ENCODE peak calls at places on chromosome 9, in seven cellular contexts. X, Q, H, W, D, K and L are unnamed samples. For H3K4me1, the result is how much of the 10 kb centered on the place peaks cover.

GRCh38 chr9:122125158-122125890 is 32.2 kb upstream of the TTLL11 start:
- DNase-seq in X (peak), Q (peak), H (peak), W (peak), D (peak), K (peak), L (peak)

GRCh38 chr9:115689331-115689730 is 464.3 kb upstream of the PAPPA start:
- DNase-seq in X (no peak), Q (no peak), H (no peak), W (no peak), D (no peak), K (no peak), L (no peak)

GRCh38 chr9:87080512-87081225 is 133.4 kb upstream of the GAS1 start:
- DNase-seq in X (no peak), Q (peak), H (no peak), W (peak), D (peak), K (peak), L (no peak)

GRCh38 chr9:374726-375125 is 160.1 kb downstream of the DOCK8 start:
- DNase-seq in X (no peak), Q (no peak), H (no peak), W (no peak), D (no peak), K (no peak), L (no peak)

GRCh38 chr9:35726876-35727438 is 5.0 kb downstream of the TLN1 start:
- DNase-seq in X (no peak), Q (peak), H (peak), W (no peak), D (no peak), K (no peak), L (peak)

GRCh38 chr9:72996684-72997314 is 43.9 kb upstream of the ALDH1A1 start:
- DNase-seq in X (no peak), Q (no peak), H (no peak), W (no peak), D (no peak), K (no peak), L (no peak)

GRCh38 chr9:34171753-34172535 is 6.9 kb upstream of the UBAP1 start:
- DNase-seq in X (peak), Q (no peak), H (peak), W (no peak), D (no peak), K (no peak), L (no peak)

GRCh38 chr9:100222674-100223073 is 123.6 kb downstream of the INVS start:
- DNase-seq in X (no peak), Q (peak), H (no peak), W (peak), D (peak), K (peak), L (no peak)

GRCh38 chr9:126592461-126592860 is 21.3 kb upstream of the LMX1B start:
- DNase-seq in X (no peak), Q (no peak), H (no peak), W (no peak), D (no peak), K (peak), L (no peak)

GRCh38 chr9:127159949-127160610 is 37.6 kb upstream of the ANGPTL2 start:
- DNase-seq in X (no peak), Q (no peak), H (no peak), W (no peak), D (no peak), K (no peak), L (no peak)

GRCh38 chr9:71648453-71648852 is 119.9 kb downstream of the CEMIP2 start:
- DNase-seq in X (no peak), Q (no peak), H (no peak), W (no peak), D (no peak), K (no peak), L (no peak)

GRCh38 chr9:95757026-95757425 is 118.5 kb upstream of the ERCC6L2 start:
- DNase-seq in X (no peak), Q (peak), H (no peak), W (no peak), D (no peak), K (peak), L (no peak)

DNA sequence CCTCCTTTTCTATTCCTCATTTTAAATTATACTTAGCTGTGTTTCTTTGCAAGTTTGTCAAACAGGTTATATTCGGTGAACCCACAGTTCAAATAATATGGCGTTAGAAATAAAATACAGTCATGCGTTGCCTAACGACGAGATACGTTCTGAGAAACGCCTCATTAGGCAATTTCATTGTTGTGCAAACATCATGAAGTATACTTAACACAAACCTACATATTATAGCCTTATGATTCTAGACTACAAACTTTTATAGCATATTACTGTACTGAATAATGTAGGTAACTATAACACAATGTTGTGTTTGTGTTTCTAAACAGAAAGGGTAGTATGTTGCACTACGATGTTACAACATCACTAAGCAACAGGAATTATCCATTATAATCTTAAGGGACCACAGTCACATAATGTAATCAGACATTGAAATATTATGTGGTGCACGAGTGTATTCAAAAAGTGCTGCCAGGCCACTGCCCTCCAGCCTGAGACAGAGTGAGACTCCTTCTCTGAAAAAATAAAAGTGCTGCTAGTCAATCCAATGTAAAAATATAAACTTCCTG is 3.0 kb upstream of the SMC2 start:
- DNase-seq in X (no peak), Q (no peak), H (no peak), W (no peak), D (no peak), K (no peak), L (no peak)
- H3K4me3 ChIP-seq in X (no peak), Q (no peak), H (no peak), W (no peak), D (no peak), K (no peak), L (peak)

DNA sequence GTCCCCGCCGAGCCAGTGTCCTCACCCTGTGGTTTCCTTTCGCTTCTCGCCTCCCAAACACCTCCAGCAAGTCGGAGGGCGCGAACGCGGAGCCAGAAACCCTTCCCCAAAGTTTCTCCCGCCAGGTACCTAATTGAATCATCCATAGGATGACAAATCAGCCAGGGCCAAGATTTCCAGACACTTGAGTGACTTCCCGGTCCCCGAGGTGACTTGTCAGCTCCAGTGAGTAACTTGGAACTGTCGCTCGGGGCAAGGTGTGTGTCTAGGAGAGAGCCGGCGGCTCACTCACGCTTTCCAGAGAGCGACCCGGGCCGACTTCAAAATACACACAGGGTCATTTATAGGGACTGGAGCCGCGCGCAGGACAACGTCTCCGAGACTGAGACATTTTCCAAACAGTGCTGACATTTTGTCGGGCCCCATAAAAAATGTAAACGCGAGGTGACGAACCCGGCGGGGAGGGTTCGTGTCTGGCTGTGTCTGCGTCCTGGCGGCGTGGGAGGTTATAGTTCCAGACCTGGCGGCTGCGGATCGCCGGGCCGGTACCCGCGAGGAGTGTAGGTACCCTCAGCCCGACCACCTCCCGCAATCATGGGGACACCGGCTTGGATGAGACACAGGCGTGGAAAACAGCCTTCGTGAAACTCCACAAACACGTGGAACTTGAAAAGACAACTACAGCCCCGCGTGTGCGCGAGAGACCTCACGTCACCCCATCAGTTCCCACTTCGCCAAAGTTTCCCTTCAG is 1.4 kb downstream of the GLIS3 start:
- DNase-seq in X (no peak), Q (no peak), H (no peak), W (peak), D (peak), K (peak), L (peak)
- H3K4me1 ChIP-seq in X (under half), Q (under half), H (under half), W (half or more), D (under half), K (under half), L (under half)

GRCh38 chr9:70257512-70257911 is 1.3 kb upstream of the SMC5 start:
- DNase-seq in X (no peak), Q (no peak), H (no peak), W (no peak), D (no peak), K (no peak), L (no peak)
- H3K27ac ChIP-seq in X (peak), Q (peak), H (peak), W (no peak), D (no peak), K (peak), L (peak)

GRCh38 chr9:136867480-136867879 is 1.4 kb upstream of the EDF1 start:
- DNase-seq in X (no peak), Q (no peak), H (no peak), W (no peak), D (no peak), K (no peak), L (no peak)
- H3K4me3 ChIP-seq in X (no peak), Q (no peak), H (no peak), W (no peak), D (no peak), K (peak), L (no peak)

GRCh38 chr9:133915534-133916158 is 76.5 kb downstream of the VAV2 start:
- DNase-seq in X (no peak), Q (no peak), H (no peak), W (no peak), D (no peak), K (no peak), L (no peak)
- H3K4me1 ChIP-seq in X (under half), Q (under half), H (under half), W (under half), D (under half), K (under half), L (under half)

DNA sequence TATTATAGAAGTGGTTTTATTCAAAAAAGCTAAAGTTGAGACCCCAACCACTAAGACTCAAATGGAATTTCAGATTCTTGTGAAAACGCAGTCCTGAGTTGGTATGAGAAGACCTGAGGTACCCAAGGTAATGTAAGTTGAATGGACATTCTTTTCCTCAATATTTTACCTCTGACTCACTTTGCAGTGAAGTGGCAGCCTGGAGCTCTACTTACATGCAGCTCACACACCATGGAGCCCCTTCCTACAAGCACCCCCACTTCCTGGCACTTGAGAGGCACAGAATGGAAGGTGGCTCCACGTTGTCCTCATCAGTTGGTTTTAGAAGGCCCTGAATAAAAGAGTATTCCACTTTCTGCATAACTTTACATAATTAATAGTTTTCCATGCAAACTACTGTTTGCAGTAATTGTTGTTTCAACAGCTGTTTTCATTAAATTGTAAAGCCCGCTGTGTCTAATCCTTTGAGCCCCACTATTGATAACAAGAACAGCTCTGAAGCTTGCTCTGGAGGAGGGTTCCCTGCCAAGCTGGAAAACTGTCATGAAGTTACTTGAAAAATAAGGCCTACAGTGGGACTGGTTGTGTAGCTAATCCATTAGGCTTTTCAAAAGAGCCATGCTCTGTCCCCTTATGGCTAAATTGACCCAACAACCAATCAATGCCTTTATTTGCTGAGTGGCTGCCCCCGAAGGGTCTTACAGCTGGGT is 102.2 kb upstream of the SPATA31D4 start:
- DNase-seq in X (no peak), Q (no peak), H (no peak), W (no peak), D (no peak), K (peak), L (no peak)
- H3K27ac ChIP-seq in X (no peak), Q (no peak), H (no peak), W (peak), D (no peak), K (no peak), L (no peak)